ENCODE peak calls at places on chromosomes 3 and 15, in ten cellular contexts. H, U, P, V, J, L, A, F, W and D are unnamed samples.
A peak's percentile ranks its signal among the peaks of the same experiment; 100 is the strongest.

GRCh38 chr3:127097009-127097350 is 96.0 kb upstream of the PRR23E start:
- DNase-seq in P (no peak), H (no peak), L (no peak), U (no peak), A (no peak), V (no peak), F (no peak), J (no peak), W (no peak), D (no peak)

GRCh38 chr3:107238787-107239186 is 138.5 kb upstream of the CCDC54 start:
- DNase-seq in L (no peak), U (no peak), F (no peak), J (no peak), H (no peak), W (no peak), V (no peak), P (no peak), A (no peak), D (no peak)

GRCh38 chr3:98734311-98734710 is 28.8 kb upstream of the ST3GAL6 start:
- DNase-seq in H (no peak), W (no peak), A (no peak), L (no peak), V (no peak), U (no peak), P (no peak), J (no peak), F (peak; percentile 46), D (no peak)

GRCh38 chr3:40211579-40211978 is 97.9 kb upstream of the EIF1B start:
- DNase-seq in V (no peak), H (no peak), L (no peak), A (peak; percentile 32), F (peak; percentile 27), P (no peak), W (peak; percentile 62), U (no peak), J (no peak), D (no peak)

GRCh38 chr3:155701882-155702465 is 42.9 kb downstream of the PLCH1 start:
- DNase-seq in P (peak; percentile 31), U (peak; percentile 17), L (peak; percentile 46), V (no peak), J (no peak), H (peak; percentile 8), A (no peak), F (peak; percentile 74), W (peak; percentile 57), D (peak; percentile 42)

GRCh38 chr3:27532931-27533607 is 48.9 kb upstream of the SLC4A7 start:
- DNase-seq in W (peak; percentile 81), H (no peak), A (no peak), L (no peak), V (no peak), P (no peak), F (peak; percentile 18), J (no peak), U (no peak), D (no peak)

GRCh38 chr3:58244186-58244585 is 6.6 kb downstream of the ABHD6 start:
- DNase-seq in J (no peak), L (no peak), U (no peak), A (no peak), H (no peak), P (no peak), F (no peak), W (no peak), V (no peak), D (no peak)

GRCh38 chr3:49930922-49931321 is 1.3 kb upstream of the MON1A start:
- DNase-seq in A (no peak), P (no peak), H (no peak), L (peak; percentile 35), W (peak; percentile 13), U (no peak), J (no peak), F (no peak), V (no peak), D (no peak)

GRCh38 chr3:157632081-157632480 is 128.9 kb upstream of the VEPH1 start:
- DNase-seq in W (no peak), L (no peak), F (no peak), H (no peak), A (no peak), U (no peak), V (no peak), J (no peak), P (no peak), D (no peak)
- TF ChIP-seq CTCF in W (no peak), L (no peak), F (no peak), H (no peak), A (no peak), U (no peak), V (no peak), J (no peak), P (no peak), D (no peak)

DNA sequence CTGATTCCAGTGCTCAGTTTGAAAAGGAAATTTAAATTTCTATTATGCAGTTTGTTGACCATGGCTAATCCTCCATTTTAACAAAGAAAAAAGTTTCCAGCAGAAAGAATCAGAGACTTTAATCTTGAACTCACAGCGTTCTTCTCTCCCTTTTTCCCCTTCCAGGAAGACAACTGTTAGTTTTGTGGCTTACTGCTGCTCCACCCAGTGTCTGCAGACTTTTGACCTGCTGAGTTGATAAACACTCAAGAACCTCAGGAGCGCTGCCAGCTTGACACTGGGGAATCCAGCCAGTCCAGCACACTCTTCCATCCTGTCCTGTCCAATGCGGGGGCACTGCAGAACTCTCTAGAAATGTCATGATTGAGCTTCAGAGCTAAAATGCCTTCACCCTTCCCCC is 134.6 kb downstream of the LRRC28 start:
- DNase-seq in W (no peak), P (no peak), V (no peak), U (no peak), L (no peak), A (peak; percentile 47), F (peak; percentile 47), J (peak; percentile 84), H (peak; percentile 16), D (no peak)
- TF ChIP-seq CTCF in W (no peak), P (no peak), V (no peak), U (no peak), L (no peak), A (no peak), F (no peak), J (peak; percentile 19), H (no peak), D (no peak)

GRCh38 chr3:25589783-25590258 is 74.9 kb downstream of the TOP2B start:
- DNase-seq in H (no peak), F (peak; percentile 49), A (no peak), P (no peak), L (no peak), U (no peak), V (no peak), J (no peak), W (no peak), D (no peak)

GRCh38 chr3:25588441-25589103 is 76.1 kb downstream of the TOP2B start:
- DNase-seq in H (no peak), F (no peak), L (peak; percentile 19), P (no peak), A (no peak), U (no peak), W (no peak), V (no peak), J (no peak), D (no peak)

GRCh38 chr3:25589104-25589782 is 75.5 kb downstream of the TOP2B start:
- DNase-seq in P (no peak), F (no peak), U (no peak), H (no peak), J (no peak), A (no peak), W (peak; percentile 26), L (no peak), V (no peak), D (no peak)

GRCh38 chr3:25594007-25594502 is 70.7 kb downstream of the TOP2B start:
- DNase-seq in A (no peak), V (no peak), U (peak; percentile 78), J (no peak), H (peak; percentile 71), P (no peak), L (peak; percentile 45), W (peak; percentile 60), F (peak; percentile 88), D (no peak)

GRCh38 chr3:25592510-25592968 is 72.2 kb downstream of the TOP2B start:
- DNase-seq in V (no peak), H (no peak), A (peak; percentile 53), L (no peak), W (peak; percentile 84), U (no peak), F (peak; percentile 93), J (no peak), P (no peak), D (no peak)
- TF ChIP-seq CTCF in V (no peak), H (peak; percentile 38), A (peak; percentile 17), L (no peak), W (peak; percentile 34), U (peak; percentile 25), F (peak; percentile 50), J (no peak), P (no peak), D (peak; percentile 5)

GRCh38 chr15:83380026-83380425 is 67.1 kb upstream of the SH3GL3 start:
- DNase-seq in W (peak; percentile 79), F (peak; percentile 11), A (no peak), U (no peak), J (no peak), V (no peak), H (no peak), P (no peak), L (no peak), D (peak; percentile 34)

GRCh38 chr15:83378921-83379561 is 68.1 kb upstream of the SH3GL3 start:
- DNase-seq in F (no peak), H (no peak), J (no peak), L (no peak), P (no peak), V (no peak), U (no peak), A (no peak), W (peak; percentile 93), D (no peak)

GRCh38 chr15:83379574-83379973 is 67.6 kb upstream of the SH3GL3 start:
- DNase-seq in W (peak; percentile 95), F (peak; percentile 23), L (no peak), J (no peak), P (no peak), V (no peak), U (no peak), A (no peak), H (no peak), D (no peak)

DNA sequence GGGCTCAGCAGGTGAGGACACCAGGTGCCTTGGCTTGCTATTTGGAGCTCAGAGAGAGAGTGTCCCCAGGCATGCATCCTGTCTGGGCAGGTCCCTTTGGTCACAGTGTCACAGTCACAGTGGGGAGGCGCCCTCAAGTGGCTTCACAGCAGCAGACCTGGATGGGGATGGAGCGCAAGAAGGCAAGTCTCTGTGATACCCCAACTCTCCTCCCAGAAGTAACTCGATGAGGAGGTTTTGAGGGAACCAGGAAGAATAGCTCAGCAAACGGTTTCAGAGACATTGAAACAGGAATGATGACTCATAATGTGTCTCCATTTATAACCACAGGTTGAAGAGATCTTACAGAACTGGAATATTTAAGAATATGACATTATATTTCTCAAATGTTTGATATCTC is 66.5 kb upstream of the SH3GL3 start:
- DNase-seq in P (peak; percentile 74), L (peak; percentile 81), V (no peak), H (no peak), U (no peak), J (peak; percentile 55), A (peak; percentile 20), F (peak; percentile 46), W (peak; percentile 84), D (peak; percentile 85)
- TF ChIP-seq CTCF in P (peak; percentile 77), L (peak; percentile 76), V (no peak), H (peak; percentile 17), U (peak; percentile 53), J (peak; percentile 45), A (no peak), F (peak; percentile 35), W (peak; percentile 68), D (peak; percentile 78)